ENCODE peak calls at places on chromosomes 16 and 17, in five cellular contexts. R is breast epithelium, D is stomach, W is right cardiac atrium, Q is HCT116. V is an unnamed sample. For H3K4me1, the result is how much of the 10 kb centered on the place peaks cover.

GRCh38 chr17:30395398-30396022 is 16.8 kb downstream of the CPD start:
- DNase-seq in R (no peak), D (no peak), W (no peak), Q (no peak), V (no peak)

GRCh38 chr16:66588981-66589713 is 9.9 kb downstream of the CMTM2 start:
- DNase-seq in R (no peak), D (peak), W (peak), Q (no peak), V (no peak)

GRCh38 chr16:81071816-81072215 is 5.2 kb downstream of the C16orf46 start:
- DNase-seq in R (no peak), D (no peak), W (no peak), Q (peak), V (no peak)

GRCh38 chr17:41772218-41772585 is 14.3 kb downstream of the JUP start:
- DNase-seq in R (peak), D (peak), W (no peak), Q (no peak), V (no peak)

GRCh38 chr17:76584427-76585047 is 1.1 kb downstream of the ST6GALNAC2 start:
- DNase-seq in R (no peak), D (no peak), W (no peak), Q (no peak), V (no peak)

GRCh38 chr16:57536306-57537193 is at the start of gene CCDC102A:
- DNase-seq in R (peak), D (peak), W (no peak), Q (no peak), V (peak)

GRCh38 chr17:74922694-74923537 is at the start of gene USH1G:
- DNase-seq in R (no peak), D (no peak), W (peak), Q (no peak), V (no peak)

GRCh38 chr17:49638818-49639217 is 39.1 kb downstream of the SPOP start:
- DNase-seq in R (no peak), D (no peak), W (no peak), Q (no peak), V (no peak)

GRCh38 chr16:58110590-58111330 is 18.4 kb downstream of the CFAP20 start:
- DNase-seq in R (no peak), D (peak), W (peak), Q (no peak), V (no peak)

GRCh38 chr17:19238167-19238505 is 970 bp downstream of the EPN2 start:
- DNase-seq in R (no peak), D (peak), W (peak), Q (no peak), V (no peak)

GRCh38 chr17:66892286-66892685 is 57.4 kb downstream of the CACNG5 start:
- DNase-seq in R (no peak), D (no peak), W (no peak), Q (no peak), V (no peak)

GRCh38 chr17:38702900-38703741 is 2.0 kb upstream of the MLLT6 start:
- DNase-seq in R (no peak), D (peak), W (peak), Q (no peak), V (no peak)

GRCh38 chr17:47267354-47267828 is 13.8 kb downstream of the ITGB3 start:
- DNase-seq in R (no peak), D (no peak), W (no peak), Q (no peak), V (no peak)

GRCh38 chr16:85436636-85437160 is 176.4 kb upstream of the GSE1 start:
- DNase-seq in R (no peak), D (peak), W (peak), Q (no peak), V (no peak)

GRCh38 chr16:82236875-82237274 is 66.9 kb upstream of the MPHOSPH6 start:
- DNase-seq in R (no peak), D (no peak), W (no peak), Q (no peak), V (no peak)

GRCh38 chr17:73013299-73013698 is 79.2 kb downstream of the SLC39A11 start:
- DNase-seq in R (no peak), D (no peak), W (no peak), Q (no peak), V (no peak)

GRCh38 chr16:84970447-84971127 is 40.7 kb downstream of the ZDHHC7 start:
- DNase-seq in R (peak), D (peak), W (peak), Q (peak), V (no peak)

GRCh38 chr16:709651-710499 is 4.3 kb upstream of the FBXL16 start:
- DNase-seq in R (no peak), D (no peak), W (no peak), Q (no peak), V (no peak)

GRCh38 chr16:48811478-48811877 is 201.5 kb upstream of the N4BP1 start:
- DNase-seq in R (no peak), D (no peak), W (no peak), Q (no peak), V (no peak)

GRCh38 chr16:19860146-19861030 is 24.3 kb downstream of the GPRC5B start:
- DNase-seq in R (no peak), D (no peak), W (no peak), Q (no peak), V (no peak)

GRCh38 chr17:15456972-15457722 is 10.3 kb downstream of the CDRT4 start:
- DNase-seq in R (peak), D (no peak), W (peak), Q (no peak), V (no peak)

GRCh38 chr16:54654429-54654828 is 276.2 kb upstream of the IRX5 start:
- DNase-seq in R (no peak), D (no peak), W (no peak), Q (no peak), V (no peak)

GRCh38 chr16:85800321-85800669 is 800 bp downstream of the COX4I1 start:
- DNase-seq in R (no peak), D (no peak), W (no peak), Q (no peak), V (no peak)

GRCh38 chr16:10827691-10828341 is 9.2 kb upstream of the TVP23A start:
- DNase-seq in R (peak), D (peak), W (peak), Q (no peak), V (peak)

GRCh38 chr16:4814046-4814445 is 11.6 kb upstream of the ROGDI start:
- DNase-seq in R (no peak), D (no peak), W (no peak), Q (no peak), V (no peak)

GRCh38 chr17:68783861-68784260 is 171.3 kb downstream of the ABCA8 start:
- DNase-seq in R (no peak), D (no peak), W (no peak), Q (no peak), V (no peak)

GRCh38 chr16:28876016-28876659 is 2.1 kb upstream of the ATP2A1 start:
- DNase-seq in R (no peak), D (no peak), W (peak), Q (no peak), V (no peak)

GRCh38 chr17:61411114-61411943 is 11.7 kb downstream of the TBX2 start:
- DNase-seq in R (peak), D (peak), W (peak), Q (no peak), V (peak)

GRCh38 chr16:88512728-88513674 is 57.2 kb upstream of the ZC3H18 start:
- DNase-seq in R (no peak), D (peak), W (no peak), Q (no peak), V (no peak)

GRCh38 chr16:77531741-77532140 is 96.9 kb upstream of the ADAMTS18 start:
- DNase-seq in R (no peak), D (no peak), W (no peak), Q (no peak), V (no peak)

GRCh38 chr16:880471-881171 is 80.1 kb upstream of the GNG13 start:
- DNase-seq in R (no peak), D (no peak), W (peak), Q (no peak), V (no peak)

GRCh38 chr17:67027031-67027628 is 17.2 kb upstream of the CACNG1 start:
- DNase-seq in R (no peak), D (no peak), W (peak), Q (no peak), V (no peak)

GRCh38 chr17:80422981-80423380 is 8.0 kb downstream of the ENDOV start:
- DNase-seq in R (no peak), D (peak), W (peak), Q (no peak), V (no peak)
- H3K4me1 ChIP-seq in R (under half), D (under half), W (under half), Q (under half), V (under half)

GRCh38 chr17:28748852-28749515 is 5.2 kb downstream of the TRAF4 start:
- DNase-seq in R (no peak), D (no peak), W (peak), Q (no peak), V (no peak)
- H3K4me1 ChIP-seq in R (under half), D (under half), W (under half), Q (under half), V (under half)

DNA sequence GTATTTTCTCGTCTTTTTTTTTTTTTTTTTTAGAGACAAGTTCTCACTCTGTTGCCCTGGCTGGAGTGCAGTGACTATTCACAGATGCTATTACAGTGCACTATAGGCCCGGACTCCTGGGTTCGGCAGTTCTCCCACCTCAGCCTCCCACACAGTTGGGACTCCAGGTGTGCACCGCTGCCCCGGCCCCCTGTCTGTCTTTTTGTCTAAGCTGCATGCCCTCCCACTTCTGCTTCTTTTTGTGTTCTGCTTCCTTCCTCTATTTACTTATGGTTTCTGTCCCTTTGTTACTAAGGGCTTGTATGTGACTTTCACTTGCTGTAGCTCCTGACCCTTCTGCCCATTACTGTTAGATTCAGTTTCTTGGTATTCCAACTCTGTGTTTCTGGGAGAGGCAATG is 20.5 kb downstream of the SLC7A6 start:
- DNase-seq in R (no peak), D (no peak), W (peak), Q (no peak), V (no peak)
- H3K4me1 ChIP-seq in R (under half), D (under half), W (under half), Q (under half), V (under half)

GRCh38 chr17:4512156-4513112 is 13.8 kb downstream of the SPNS2 start:
- DNase-seq in R (no peak), D (no peak), W (no peak), Q (no peak), V (no peak)
- H3K4me1 ChIP-seq in R (under half), D (half or more), W (under half), Q (under half), V (under half)

GRCh38 chr16:65546353-65546791 is 424.5 kb upstream of the CDH11 start:
- DNase-seq in R (no peak), D (no peak), W (no peak), Q (no peak), V (no peak)
- H3K4me1 ChIP-seq in R (under half), D (under half), W (under half), Q (under half), V (under half)

GRCh38 chr17:8444506-8444905 is 8.8 kb downstream of the NDEL1 start:
- DNase-seq in R (no peak), D (no peak), W (no peak), Q (no peak), V (no peak)

GRCh38 chr17:8448310-8448709 is 12.6 kb downstream of the NDEL1 start:
- DNase-seq in R (no peak), D (no peak), W (no peak), Q (no peak), V (no peak)

GRCh38 chr17:8445536-8445935 is 9.9 kb downstream of the NDEL1 start:
- DNase-seq in R (no peak), D (no peak), W (no peak), Q (no peak), V (no peak)

GRCh38 chr17:8443756-8444155 is 8.1 kb downstream of the NDEL1 start:
- DNase-seq in R (no peak), D (no peak), W (no peak), Q (no peak), V (no peak)

DNA sequence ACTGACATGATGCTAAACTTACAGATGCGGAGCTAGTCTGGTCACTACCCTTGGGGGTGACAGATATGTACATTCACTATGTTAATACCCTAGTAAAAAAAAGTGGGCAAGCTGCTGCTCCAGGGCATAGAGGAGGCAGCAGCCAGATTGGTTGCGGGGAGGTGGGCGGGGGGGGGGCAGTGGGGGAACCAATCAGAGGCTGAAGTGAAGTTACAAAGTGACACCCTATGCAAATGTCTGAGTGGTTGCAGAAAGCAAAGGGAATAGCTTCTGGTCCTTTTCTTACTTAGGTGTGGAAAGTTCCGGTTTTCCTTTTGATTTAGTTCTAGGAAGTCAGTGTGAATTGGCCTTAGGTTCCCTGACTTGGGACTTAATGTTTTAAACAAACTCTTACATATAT is 12.1 kb downstream of the NDEL1 start:
- DNase-seq in R (no peak), D (no peak), W (no peak), Q (no peak), V (no peak)
- H3K4me1 ChIP-seq in R (under half), D (under half), W (under half), Q (under half), V (under half)

V was measured in ascending aorta.